ENCODE peak calls at places on chromosomes 3 and 15, in nine cellular contexts. A, Z, T, F, S, B, G, E and D are unnamed samples.
A peak's percentile ranks its signal among the peaks of the same experiment; 100 is the strongest.

GRCh38 chr3:64303881-64304280 is 78.6 kb upstream of the PRICKLE2 start:
- DNase-seq in A (no peak), S (no peak), Z (no peak), T (no peak), F (no peak), G (no peak), E (no peak), B (no peak), D (no peak)

GRCh38 chr15:55742498-55742926 is 440 bp downstream of the PRTG start:
- DNase-seq in S (no peak), A (no peak), B (no peak), E (no peak), T (no peak), Z (peak; percentile 88), G (no peak), F (peak; percentile 26), D (no peak)

GRCh38 chr15:25710184-25710583 is 152.9 kb downstream of the ATP10A start:
- DNase-seq in B (peak; percentile 94), F (peak; percentile 21), T (no peak), G (no peak), E (no peak), S (peak; percentile 62), A (no peak), Z (no peak), D (no peak)

GRCh38 chr3:53239800-53240199 is 16.0 kb downstream of the TKT start:
- DNase-seq in G (no peak), T (no peak), Z (no peak), E (no peak), F (no peak), B (no peak), A (no peak), S (no peak), D (no peak)

GRCh38 chr3:55485208-55485791 is 1.8 kb downstream of the WNT5A start:
- DNase-seq in T (no peak), Z (peak; percentile 65), G (no peak), E (no peak), A (peak; percentile 87), S (no peak), B (peak; percentile 94), F (no peak), D (peak; percentile 42)

GRCh38 chr3:78978037-78978436 is 789.8 kb downstream of the ROBO1 start:
- DNase-seq in F (no peak), S (no peak), E (no peak), B (no peak), A (no peak), T (no peak), Z (peak; percentile 6), G (no peak), D (no peak)

GRCh38 chr15:81859737-81860516 is 185.9 kb downstream of the MEX3B start:
- DNase-seq in S (no peak), Z (peak; percentile 86), F (peak; percentile 80), T (no peak), A (peak; percentile 87), B (no peak), E (no peak), G (no peak), D (no peak)

GRCh38 chr15:31570591-31570990 is 244.0 kb downstream of the KLF13 start:
- DNase-seq in B (no peak), G (no peak), F (no peak), S (no peak), Z (no peak), E (no peak), T (no peak), A (no peak), D (no peak)

GRCh38 chr3:106068795-106069194 is 200.0 kb upstream of the CBLB start:
- DNase-seq in A (peak; percentile 80), B (no peak), E (no peak), Z (no peak), T (no peak), F (no peak), S (no peak), G (no peak), D (no peak)